ENCODE peak calls at places on chromosome 18, in nine cellular contexts. One of them, this sample, is unnamed.

GRCh38 chr18:51480562-51481261 is 283.2 kb upstream of the MEX3C start:
- DNase-seq in kidney epithelial cell: no peak
- DNase-seq in IMR-90: no peak
- DNase-seq in kidney tubule cell: no peak
- DNase-seq in lower leg skin: no peak
- DNase-seq in KBM-7: no peak
- DNase-seq in astrocyte of the cerebellum: no peak
- DNase-seq in effector CD4-positive, alpha-beta T cell: no peak
- DNase-seq in SK-N-DZ: no peak
- DNase-seq in this sample: no peak

GRCh38 chr18:79617521-79618500 is 61.8 kb upstream of the CTDP1 start:
- DNase-seq in kidney epithelial cell: no peak
- DNase-seq in effector CD4-positive, alpha-beta T cell: no peak
- DNase-seq in kidney tubule cell: no peak
- DNase-seq in IMR-90: no peak
- DNase-seq in astrocyte of the cerebellum: no peak
- DNase-seq in lower leg skin: peak
- DNase-seq in SK-N-DZ: no peak
- DNase-seq in KBM-7: no peak
- DNase-seq in this sample: no peak

GRCh38 chr18:35042389-35043066 is 1.3 kb downstream of the MAPRE2 start:
- DNase-seq in lower leg skin: no peak
- DNase-seq in kidney epithelial cell: no peak
- DNase-seq in effector CD4-positive, alpha-beta T cell: peak
- DNase-seq in SK-N-DZ: no peak
- DNase-seq in astrocyte of the cerebellum: no peak
- DNase-seq in kidney tubule cell: no peak
- DNase-seq in IMR-90: no peak
- DNase-seq in KBM-7: no peak
- DNase-seq in this sample: no peak

GRCh38 chr18:13356032-13356431 is 137.5 kb downstream of the LDLRAD4 start:
- DNase-seq in IMR-90: no peak
- DNase-seq in lower leg skin: peak
- DNase-seq in effector CD4-positive, alpha-beta T cell: no peak
- DNase-seq in astrocyte of the cerebellum: no peak
- DNase-seq in kidney tubule cell: no peak
- DNase-seq in SK-N-DZ: no peak
- DNase-seq in KBM-7: no peak
- DNase-seq in kidney epithelial cell: no peak
- DNase-seq in this sample: no peak

GRCh38 chr18:70322385-70322784 is 33.5 kb downstream of the SOCS6 start:
- DNase-seq in kidney epithelial cell: no peak
- DNase-seq in kidney tubule cell: no peak
- DNase-seq in effector CD4-positive, alpha-beta T cell: no peak
- DNase-seq in lower leg skin: no peak
- DNase-seq in KBM-7: no peak
- DNase-seq in SK-N-DZ: no peak
- DNase-seq in IMR-90: no peak
- DNase-seq in astrocyte of the cerebellum: no peak
- DNase-seq in this sample: peak

GRCh38 chr18:49031511-49032188 is 80.9 kb upstream of the SMAD7 start:
- DNase-seq in SK-N-DZ: no peak
- DNase-seq in IMR-90: no peak
- DNase-seq in kidney epithelial cell: no peak
- DNase-seq in KBM-7: peak
- DNase-seq in effector CD4-positive, alpha-beta T cell: no peak
- DNase-seq in kidney tubule cell: no peak
- DNase-seq in astrocyte of the cerebellum: no peak
- DNase-seq in lower leg skin: peak
- DNase-seq in this sample: no peak

GRCh38 chr18:37218022-37218590 is 347.5 kb downstream of the CELF4 start:
- DNase-seq in IMR-90: no peak
- DNase-seq in kidney epithelial cell: no peak
- DNase-seq in astrocyte of the cerebellum: no peak
- DNase-seq in KBM-7: no peak
- DNase-seq in effector CD4-positive, alpha-beta T cell: no peak
- DNase-seq in SK-N-DZ: no peak
- DNase-seq in lower leg skin: no peak
- DNase-seq in kidney tubule cell: no peak
- DNase-seq in this sample: no peak

GRCh38 chr18:9418047-9418690 is 57.1 kb upstream of the RALBP1 start:
- DNase-seq in SK-N-DZ: peak
- DNase-seq in IMR-90: no peak
- DNase-seq in effector CD4-positive, alpha-beta T cell: no peak
- DNase-seq in kidney tubule cell: peak
- DNase-seq in KBM-7: no peak
- DNase-seq in lower leg skin: no peak
- DNase-seq in astrocyte of the cerebellum: no peak
- DNase-seq in kidney epithelial cell: no peak
- DNase-seq in this sample: peak

GRCh38 chr18:60350150-60350549 is 22.4 kb downstream of the MC4R start:
- DNase-seq in kidney tubule cell: no peak
- DNase-seq in KBM-7: no peak
- DNase-seq in SK-N-DZ: no peak
- DNase-seq in IMR-90: no peak
- DNase-seq in astrocyte of the cerebellum: no peak
- DNase-seq in kidney epithelial cell: no peak
- DNase-seq in effector CD4-positive, alpha-beta T cell: no peak
- DNase-seq in lower leg skin: no peak
- DNase-seq in this sample: no peak

GRCh38 chr18:75421656-75422055 is 5.8 kb downstream of the SMIM21 start:
- DNase-seq in IMR-90: peak
- DNase-seq in astrocyte of the cerebellum: no peak
- DNase-seq in kidney epithelial cell: no peak
- DNase-seq in lower leg skin: no peak
- DNase-seq in effector CD4-positive, alpha-beta T cell: no peak
- DNase-seq in kidney tubule cell: no peak
- DNase-seq in KBM-7: no peak
- DNase-seq in SK-N-DZ: no peak
- DNase-seq in this sample: no peak